ENCODE peak calls at places on chromosomes 12 and 14, in five cellular contexts. G, L, Z, E and K are unnamed samples.

GRCh38 chr14:68703093-68703492 is 89.8 kb downstream of the ZFP36L1 start:
- DNase-seq in L (no peak), G (no peak), E (no peak), Z (no peak), K (no peak)

GRCh38 chr12:109621864-109622485 is 48.4 kb downstream of the MVK start:
- DNase-seq in G (no peak), E (no peak), Z (no peak), L (no peak), K (no peak)

GRCh38 chr14:22898302-22898894 is 15.4 kb downstream of the REM2 start:
- DNase-seq in G (no peak), L (no peak), E (no peak), Z (no peak), K (no peak)

GRCh38 chr12:32454075-32454474 is 54.7 kb downstream of the FGD4 start:
- DNase-seq in Z (no peak), L (no peak), E (peak), G (peak), K (no peak)

GRCh38 chr12:5201554-5202243 is 158.0 kb downstream of the KCNA5 start:
- DNase-seq in L (no peak), E (no peak), G (peak), Z (no peak), K (no peak)

GRCh38 chr12:40727774-40728483 is 35.7 kb downstream of the CNTN1 start:
- DNase-seq in Z (no peak), G (no peak), E (no peak), L (no peak), K (no peak)

GRCh38 chr12:56716933-56717880 is 7.9 kb downstream of the NACA start:
- DNase-seq in L (no peak), E (no peak), G (no peak), Z (no peak), K (no peak)

GRCh38 chr12:108702534-108702933 is 28.8 kb downstream of the CORO1C start:
- DNase-seq in G (no peak), E (no peak), L (no peak), Z (no peak), K (no peak)

GRCh38 chr12:129903956-129904769 is at the start of gene TMEM132D:
- DNase-seq in L (no peak), E (no peak), Z (no peak), G (no peak), K (no peak)

GRCh38 chr12:104501641-104502040 is 44.9 kb downstream of the CHST11 start:
- DNase-seq in E (no peak), L (no peak), G (no peak), Z (no peak), K (no peak)

GRCh38 chr12:46964496-46965098 is 114.8 kb upstream of the PCED1B start:
- DNase-seq in G (peak), L (no peak), Z (no peak), E (no peak), K (no peak)

DNA sequence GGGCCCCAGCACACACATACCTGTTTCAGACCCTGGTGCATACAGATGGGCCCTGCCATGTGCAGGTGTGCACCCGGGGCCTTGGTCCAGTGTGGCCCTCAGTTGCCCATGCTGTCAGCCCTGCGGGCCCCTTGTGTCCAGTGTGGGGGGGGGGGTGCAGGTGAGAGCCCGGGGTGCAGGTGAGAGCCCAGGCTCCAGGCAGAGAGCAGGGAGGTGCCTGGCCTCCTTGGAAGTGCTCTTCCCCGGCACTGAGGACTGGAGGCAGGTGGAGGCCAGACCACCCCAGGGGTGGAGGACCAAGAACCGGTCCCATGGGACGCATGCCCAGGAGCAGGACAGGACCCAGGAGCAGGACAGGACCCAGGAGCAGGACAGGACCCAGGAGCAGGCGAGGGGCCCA is 40.9 kb downstream of the FBRSL1 start:
- DNase-seq in G (no peak), E (no peak), L (no peak), Z (no peak), K (no peak)
- TF ChIP-seq SUZ12 in G (no peak), E (no peak), L (no peak), Z (no peak), K (no peak)

DNA sequence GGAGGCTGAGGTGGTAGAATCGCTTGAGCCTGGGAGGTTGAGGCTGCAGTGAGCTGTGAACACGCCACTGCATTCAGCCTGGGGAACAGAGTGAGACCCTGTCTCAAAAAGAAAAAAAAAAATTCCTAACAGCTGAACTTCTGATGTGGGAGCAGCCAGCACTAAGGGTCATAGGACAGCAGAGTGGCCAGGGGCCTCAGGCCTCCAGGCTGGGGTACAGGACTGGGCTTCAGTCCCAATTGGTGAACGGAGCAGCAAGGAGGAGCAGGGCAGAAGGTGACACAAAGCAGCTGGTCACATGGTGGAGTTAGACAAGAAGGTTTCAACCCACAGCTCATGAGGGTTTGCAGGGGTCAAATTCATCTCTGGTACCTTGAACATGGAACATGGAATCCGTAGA is 40.8 kb upstream of the NRXN3 start:
- DNase-seq in L (no peak), G (no peak), Z (no peak), E (no peak), K (no peak)
- TF ChIP-seq SUZ12 in L (no peak), G (no peak), Z (no peak), E (no peak), K (no peak)

GRCh38 chr14:104787736-104788532 is 7.6 kb downstream of the AKT1 start:
- DNase-seq in L (no peak), Z (no peak), E (no peak), G (no peak), K (no peak)
- TF ChIP-seq SUZ12 in L (no peak), Z (no peak), E (no peak), G (no peak), K (no peak)

GRCh38 chr12:7067096-7067495 is 6.6 kb downstream of the C1S start:
- DNase-seq in Z (no peak), E (no peak), G (no peak), L (no peak), K (no peak)

GRCh38 chr12:7069386-7069785 is 8.9 kb downstream of the C1S start:
- DNase-seq in E (no peak), Z (no peak), G (no peak), L (no peak), K (no peak)

GRCh38 chr12:7068994-7069346 is 8.5 kb downstream of the C1S start:
- DNase-seq in E (no peak), L (no peak), G (no peak), Z (no peak), K (no peak)

GRCh38 chr12:7066596-7066995 is 6.1 kb downstream of the C1S start:
- DNase-seq in G (no peak), E (no peak), L (no peak), Z (no peak), K (no peak)

DNA sequence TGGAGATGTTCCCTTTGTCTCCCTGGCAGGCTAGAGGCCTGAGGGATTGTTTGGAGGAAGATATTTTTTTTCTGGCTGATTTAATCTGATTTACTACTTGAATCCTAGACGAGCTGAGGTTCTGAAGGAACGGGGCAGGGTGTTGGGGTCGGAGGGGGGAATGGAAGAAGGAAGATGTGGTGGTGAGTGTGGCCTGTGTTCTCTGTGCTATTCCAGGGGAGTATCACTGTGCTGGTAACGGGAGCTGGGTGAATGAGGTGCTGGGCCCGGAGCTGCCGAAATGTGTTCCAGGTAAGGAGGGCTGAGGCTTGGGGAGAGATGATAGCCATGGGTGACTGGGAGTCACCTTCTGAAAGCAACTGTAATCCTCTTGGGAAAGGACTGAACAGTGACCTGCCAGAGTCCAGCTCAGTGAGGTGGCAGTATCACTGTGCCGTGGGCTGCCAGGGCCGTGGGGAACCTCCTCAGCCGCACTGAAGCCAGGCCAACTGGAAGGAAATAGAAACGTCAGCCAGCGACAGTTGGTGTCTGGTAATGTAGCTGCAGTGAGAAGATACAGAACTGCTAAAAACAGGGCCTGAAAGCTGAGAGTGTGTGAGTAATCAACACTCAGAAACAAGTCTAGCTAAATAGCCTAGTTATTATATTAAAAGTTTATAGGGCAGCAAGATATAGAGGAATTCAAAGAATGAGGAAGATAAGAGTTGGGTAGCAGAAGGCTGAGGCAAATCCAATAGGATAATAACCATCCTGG is 7.9 kb downstream of the C1S start:
- DNase-seq in L (no peak), Z (no peak), E (no peak), G (no peak), K (no peak)
- TF ChIP-seq SUZ12 in L (no peak), Z (no peak), E (no peak), G (no peak), K (no peak)

GRCh38 chr12:45034861-45035265 is 16.0 kb downstream of the DBX2 start:
- DNase-seq in Z (no peak), L (no peak), G (no peak), E (no peak), K (no peak)
- TF ChIP-seq SUZ12 in Z (no peak), L (no peak), G (no peak), E (no peak), K (no peak)